ENCODE peak calls at places on chromosomes 16 and 17, in six cellular contexts. V is AG09319, N is fibroblast of mammary gland, X is GM13976, W is AG04450, I is A549. T is an unnamed sample.

GRCh38 chr16:23835390-23836077 is at the start of gene PRKCB:
- DNase-seq in V (no peak), N (peak; percentile 34), X (peak; percentile 97), W (no peak), I (peak; percentile 47), T (peak; percentile 98)

GRCh38 chr17:63549946-63550815 is at the start of gene DCAF7:
- DNase-seq in V (peak; percentile 100), N (peak; percentile 100), X (peak; percentile 99), W (peak; percentile 100), I (peak; percentile 100), T (peak; percentile 99)

GRCh38 chr17:63696381-63696961 is 3.5 kb downstream of the LIMD2 start:
- DNase-seq in V (no peak), N (peak; percentile 51), X (peak; percentile 66), W (no peak), I (peak; percentile 71), T (peak; percentile 44)

GRCh38 chr16:16861546-16861945 is 482.6 kb downstream of the NPIPA7 start:
- DNase-seq in V (peak; percentile 7), N (peak; percentile 45), X (peak; percentile 73), W (peak; percentile 0), I (peak; percentile 52), T (no peak)

GRCh38 chr17:71071837-71072236 is 902.5 kb downstream of the KCNJ2 start:
- DNase-seq in V (peak; percentile 75), N (peak; percentile 100), X (no peak), W (peak; percentile 89), I (peak; percentile 92), T (no peak)

GRCh38 chr16:85471469-85472431 is 141.4 kb upstream of the GSE1 start:
- DNase-seq in V (no peak), N (no peak), X (no peak), W (no peak), I (no peak), T (peak; percentile 71)

GRCh38 chr17:63497708-63498483 is 21.0 kb downstream of the ACE start:
- DNase-seq in V (no peak), N (peak; percentile 15), X (no peak), W (no peak), I (peak; percentile 45), T (no peak)

GRCh38 chr17:45955326-45955725 is 43.7 kb upstream of the STH start:
- DNase-seq in V (no peak), N (no peak), X (no peak), W (no peak), I (no peak), T (no peak)

GRCh38 chr16:88703486-88704309 is 2.5 kb downstream of the RNF166 start:
- DNase-seq in V (no peak), N (no peak), X (no peak), W (no peak), I (no peak), T (peak; percentile 65)

GRCh38 chr16:4684763-4685162 is 8.6 kb upstream of the NUDT16L1 start:
- DNase-seq in V (no peak), N (no peak), X (no peak), W (no peak), I (no peak), T (no peak)

GRCh38 chr16:9557713-9558112 is 466.3 kb downstream of the HAPSTR1 start:
- DNase-seq in V (no peak), N (no peak), X (no peak), W (no peak), I (no peak), T (no peak)

GRCh38 chr16:23491490-23492391 is 18.6 kb downstream of the GGA2 start:
- DNase-seq in V (no peak), N (no peak), X (no peak), W (no peak), I (no peak), T (peak; percentile 62)

GRCh38 chr17:70772761-70773160 is 603.4 kb downstream of the KCNJ2 start:
- DNase-seq in V (no peak), N (no peak), X (no peak), W (no peak), I (no peak), T (no peak)

GRCh38 chr16:80084614-80085013 is 456.2 kb upstream of the DYNLRB2 start:
- DNase-seq in V (no peak), N (peak; percentile 26), X (no peak), W (no peak), I (peak; percentile 75), T (peak; percentile 26)

GRCh38 chr16:70770968-70771552 is 29.9 kb downstream of the VAC14 start:
- DNase-seq in V (no peak), N (peak; percentile 58), X (peak; percentile 76), W (no peak), I (peak; percentile 70), T (no peak)

GRCh38 chr16:55367796-55368195 is 43.8 kb downstream of the IRX6 start:
- DNase-seq in V (no peak), N (no peak), X (no peak), W (no peak), I (no peak), T (no peak)

GRCh38 chr17:20206591-20206990 is 197.4 kb downstream of the SPECC1 start:
- DNase-seq in V (peak; percentile 47), N (peak; percentile 77), X (no peak), W (peak; percentile 41), I (peak; percentile 73), T (no peak)

GRCh38 chr17:57667461-57667923 is 77.6 kb downstream of the CCDC182 start:
- DNase-seq in V (no peak), N (no peak), X (no peak), W (no peak), I (no peak), T (no peak)

GRCh38 chr17:31869797-31870568 is 10.9 kb upstream of the COPRS start:
- DNase-seq in V (no peak), N (no peak), X (no peak), W (no peak), I (no peak), T (no peak)

GRCh38 chr16:874366-875181 is 74.0 kb upstream of the GNG13 start:
- DNase-seq in V (no peak), N (no peak), X (no peak), W (no peak), I (no peak), T (peak; percentile 81)

GRCh38 chr17:69560987-69561441 is 146.5 kb downstream of the MAP2K6 start:
- DNase-seq in V (no peak), N (peak; percentile 25), X (no peak), W (no peak), I (no peak), T (no peak)

GRCh38 chr16:75265911-75266701 is 14.7 kb upstream of the BCAR1 start:
- DNase-seq in V (no peak), N (peak; percentile 42), X (peak; percentile 96), W (no peak), I (peak; percentile 77), T (peak; percentile 82)

GRCh38 chr17:73393962-73394361 is 82.2 kb upstream of the CDC42EP4 start:
- DNase-seq in V (no peak), N (peak; percentile 40), X (no peak), W (no peak), I (peak; percentile 29), T (no peak)

GRCh38 chr17:78142113-78142861 is 3.9 kb upstream of the C17orf99 start:
- DNase-seq in V (no peak), N (peak; percentile 78), X (no peak), W (peak; percentile 18), I (peak; percentile 87), T (peak; percentile 87)

DNA sequence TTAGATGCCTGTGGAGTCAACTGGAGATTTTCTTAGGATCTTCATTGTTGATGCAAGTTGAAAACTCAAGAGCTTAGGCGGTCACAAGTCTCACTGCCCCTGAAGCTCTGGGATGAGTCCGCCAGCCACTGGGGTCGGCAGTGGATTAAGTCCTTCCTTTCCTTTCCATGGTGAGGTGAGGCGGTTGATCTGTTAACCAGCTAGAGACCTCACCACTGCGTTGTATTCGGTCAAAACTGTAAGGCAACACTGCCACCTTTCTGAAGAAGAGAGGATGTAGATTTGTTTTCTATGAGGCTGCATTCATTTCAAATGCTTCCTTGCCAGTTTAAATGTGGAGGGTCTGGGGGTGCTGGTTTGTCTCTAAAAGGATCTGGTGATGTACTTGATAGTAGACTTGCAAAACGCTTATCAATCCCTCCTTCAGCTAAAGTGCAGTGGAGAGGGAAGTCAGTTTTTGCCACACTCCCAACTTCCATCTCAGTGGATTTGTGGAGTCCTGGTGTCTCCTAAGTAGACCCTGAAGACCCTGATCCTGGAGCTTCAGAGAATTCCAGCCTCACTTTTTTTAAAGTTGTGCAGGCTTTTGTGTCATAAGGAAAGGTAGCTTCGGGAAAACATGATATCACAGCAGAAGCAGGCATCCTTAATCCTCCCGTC is 1.7 kb downstream of the MYOCD start:
- DNase-seq in V (peak; percentile 23), N (peak; percentile 72), X (peak; percentile 64), W (peak; percentile 70), I (peak; percentile 90), T (no peak)
- TF ChIP-seq CTCF in V (peak; percentile 55), N (peak; percentile 55), X (peak; percentile 36), W (peak; percentile 75), I (peak; percentile 92), T (no peak)

GRCh38 chr17:5115673-5116651 is at the start of gene USP6:
- DNase-seq in V (no peak), N (no peak), X (no peak), W (no peak), I (no peak), T (peak; percentile 85)

GRCh38 chr17:5110816-5111215 is 862 bp downstream of the ZNF232 start:
- DNase-seq in V (no peak), N (no peak), X (no peak), W (no peak), I (no peak), T (no peak)

DNA sequence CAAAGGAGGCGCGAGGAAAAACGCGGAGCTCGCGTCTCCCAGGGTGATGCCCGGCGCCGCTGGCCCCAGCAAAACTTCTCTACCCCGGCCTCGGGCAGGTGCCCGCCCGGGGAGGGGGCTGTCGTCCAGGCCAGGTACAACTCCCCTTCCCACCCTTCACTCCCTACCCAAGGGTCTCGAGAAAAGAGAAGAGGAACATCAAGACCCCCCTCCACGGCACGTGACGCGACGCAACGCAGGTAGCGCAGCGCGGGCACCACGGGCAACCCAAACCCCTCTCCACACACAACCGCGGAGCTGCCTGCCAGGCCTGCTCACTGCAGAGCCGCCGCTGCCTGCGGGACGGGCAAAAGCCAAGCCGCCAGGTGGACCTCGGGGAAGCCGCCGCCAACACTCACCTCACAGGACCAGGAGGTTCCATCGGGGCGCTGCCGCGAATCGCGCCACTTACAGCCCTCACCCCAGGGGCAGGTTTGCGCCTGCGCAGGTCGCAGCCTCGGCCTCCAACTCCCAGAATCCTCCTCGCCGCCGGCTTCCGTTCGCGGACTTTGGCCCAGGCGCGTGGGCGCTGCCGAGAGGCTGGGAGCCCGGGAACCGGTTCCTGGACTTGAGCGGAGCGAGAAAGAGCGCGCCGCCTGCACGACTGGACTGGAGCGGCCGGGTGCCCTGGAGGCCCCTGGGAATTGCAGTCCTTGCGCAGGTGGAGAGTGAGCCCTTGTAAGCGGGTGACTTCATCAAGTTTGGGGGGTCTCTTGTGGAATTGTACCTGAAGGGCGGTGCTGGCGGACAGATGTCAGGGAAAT is at the start of gene ZNF232:
- DNase-seq in V (peak; percentile 76), N (peak; percentile 87), X (peak; percentile 97), W (peak; percentile 72), I (peak; percentile 97), T (peak; percentile 95)
- TF ChIP-seq CTCF in V (no peak), N (no peak), X (no peak), W (no peak), I (no peak), T (peak; percentile 31)

GRCh38 chr17:51904379-51904778 is 254.1 kb downstream of the CA10 start:
- DNase-seq in V (no peak), N (no peak), X (no peak), W (no peak), I (no peak), T (no peak)
- TF ChIP-seq CTCF in V (no peak), N (no peak), X (no peak), W (no peak), I (no peak), T (no peak)

DNA sequence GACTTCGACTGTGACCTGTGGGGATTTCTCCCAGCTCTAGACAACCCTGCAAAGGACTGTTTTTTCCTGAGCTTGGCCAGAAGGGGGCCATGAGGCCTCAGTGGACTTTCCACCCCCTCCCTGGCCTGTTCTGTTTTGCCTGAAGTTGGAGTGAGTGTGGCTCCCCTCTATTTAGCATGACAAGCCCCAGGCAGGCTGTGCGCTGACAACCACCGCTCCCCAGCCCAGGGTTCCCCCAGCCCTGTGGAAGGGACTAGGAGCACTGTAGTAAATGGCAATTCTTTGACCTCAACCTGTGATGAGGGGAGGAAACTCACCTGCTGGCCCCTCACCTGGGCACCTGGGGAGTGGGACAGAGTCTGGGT is 19.3 kb downstream of the NGFR start:
- DNase-seq in V (no peak), N (peak; percentile 45), X (no peak), W (no peak), I (no peak), T (peak; percentile 29)
- TF ChIP-seq CTCF in V (peak; percentile 35), N (peak; percentile 42), X (no peak), W (peak; percentile 46), I (no peak), T (no peak)

T was measured in upper lobe of left lung.